ENCODE peak calls at places on chromosomes 13 and 19, in six cellular contexts. W is activated T-cell treated with anti-CD3 and anti-CD28 coated beads for 48 hours; F is stimulated activated effector memory CD8-positive, alpha-beta T cell treated with anti-CD3 and anti-CD28 coated beads, Interleukin-12 subunit alpha, Interleukin-12 subunit beta, amount 100 ng/mL, for 72 hours; G is cardiac muscle cell; P is stimulated activated CD4-positive, alpha-beta T cell treated with anti-CD3 and anti-CD28 coated beads, TNF-alpha, amount 100 ng/mL, for 48 hours; D is AG08395. R is an unnamed sample.

GRCh38 chr19:44625531-44626066 is 12.2 kb downstream of the IGSF23 start:
- DNase-seq in P (no peak), W (no peak), G (no peak), D (no peak), F (no peak), R (no peak)

GRCh38 chr13:109500146-109500773 is 286.1 kb downstream of the IRS2 start:
- DNase-seq in W (no peak), G (peak), D (no peak), P (no peak), F (no peak), R (peak)

GRCh38 chr19:3121821-3122511 is 13.9 kb upstream of the GNA15 start:
- DNase-seq in G (no peak), F (no peak), P (no peak), W (no peak), D (no peak), R (no peak)

GRCh38 chr19:55579766-55580621 is 654 bp downstream of the ZNF579 start:
- DNase-seq in D (peak), G (peak), F (no peak), P (no peak), W (no peak), R (peak)

GRCh38 chr19:2587001-2587719 is 111.2 kb downstream of the GADD45B start:
- DNase-seq in G (no peak), P (no peak), F (no peak), D (no peak), W (no peak), R (no peak)

GRCh38 chr19:2528543-2529173 is 52.7 kb downstream of the GADD45B start:
- DNase-seq in G (no peak), W (no peak), F (no peak), D (no peak), P (no peak), R (no peak)

GRCh38 chr13:59038824-59039223 is 1124.9 kb downstream of the DIAPH3 start:
- DNase-seq in D (no peak), W (no peak), G (peak), F (no peak), P (no peak), R (peak)

GRCh38 chr13:102322211-102322610 is 79.6 kb downstream of the FGF14 start:
- DNase-seq in G (no peak), F (no peak), W (no peak), P (no peak), D (no peak), R (no peak)

GRCh38 chr19:7973883-7974282 is 30.4 kb upstream of the TIMM44 start:
- DNase-seq in F (no peak), W (no peak), G (no peak), D (no peak), P (no peak), R (no peak)

GRCh38 chr13:104597554-104598240 is 1531.5 kb upstream of the SLC10A2 start:
- DNase-seq in W (no peak), F (no peak), P (no peak), D (no peak), G (no peak), R (no peak)